ENCODE peak calls at places on chromosomes 12 and 14, in four cellular contexts. A is HepG2, N is GM12878, V is K562. O is an unnamed sample.
A peak's percentile ranks its signal among the peaks of the same experiment; 100 is the strongest.

GRCh38 chr14:102917469-102918211 is 4.8 kb upstream of the AMN start:
- DNase-seq in V (peak; percentile 56), A (peak; percentile 24), N (no peak), O (peak; percentile 47)

GRCh38 chr14:52871606-52872005 is 79.2 kb downstream of the FERMT2 start:
- DNase-seq in N (no peak), V (no peak), A (no peak), O (no peak)

GRCh38 chr12:93137656-93138612 is 208.8 kb upstream of the EEA1 start:
- DNase-seq in N (no peak), V (peak; percentile 21), A (no peak), O (no peak)

GRCh38 chr12:69105101-69105613 is 134.2 kb upstream of the CPSF6 start:
- DNase-seq in N (no peak), A (no peak), V (no peak), O (no peak)

GRCh38 chr14:90483551-90483950 is 86.7 kb downstream of the CALM1 start:
- DNase-seq in V (peak; percentile 15), A (no peak), N (no peak), O (peak; percentile 14)

GRCh38 chr14:40312296-40312695 is 880.1 kb upstream of the FBXO33 start:
- DNase-seq in A (no peak), V (no peak), N (no peak), O (no peak)

GRCh38 chr12:89414851-89415250 is 62.5 kb upstream of the DUSP6 start:
- DNase-seq in N (no peak), A (no peak), V (no peak), O (no peak)

GRCh38 chr14:102728509-102728908 is 48.7 kb upstream of the TRAF3 start:
- DNase-seq in V (no peak), N (no peak), A (no peak), O (no peak)

GRCh38 chr12:56632701-56633464 is 2.8 kb upstream of the BAZ2A start:
- DNase-seq in V (no peak), N (no peak), A (no peak), O (no peak)

GRCh38 chr12:2390850-2391390 is 338.1 kb downstream of the CACNA1C start:
- DNase-seq in V (no peak), N (no peak), A (no peak), O (no peak)

GRCh38 chr12:62581288-62582064 is 114.8 kb downstream of the MON2 start:
- DNase-seq in V (peak; percentile 15), A (peak; percentile 28), N (no peak), O (peak; percentile 58)

GRCh38 chr12:53055471-53056266 is 5.8 kb downstream of the TNS2 start:
- DNase-seq in N (no peak), V (no peak), A (no peak), O (no peak)

GRCh38 chr14:105019861-105020814 is 745 bp downstream of the CDCA4 start:
- DNase-seq in N (no peak), V (no peak), A (no peak), O (peak; percentile 55)

GRCh38 chr12:24561411-24561871 is 387.5 kb downstream of the BCAT1 start:
- DNase-seq in A (no peak), N (no peak), V (no peak), O (no peak)

DNA sequence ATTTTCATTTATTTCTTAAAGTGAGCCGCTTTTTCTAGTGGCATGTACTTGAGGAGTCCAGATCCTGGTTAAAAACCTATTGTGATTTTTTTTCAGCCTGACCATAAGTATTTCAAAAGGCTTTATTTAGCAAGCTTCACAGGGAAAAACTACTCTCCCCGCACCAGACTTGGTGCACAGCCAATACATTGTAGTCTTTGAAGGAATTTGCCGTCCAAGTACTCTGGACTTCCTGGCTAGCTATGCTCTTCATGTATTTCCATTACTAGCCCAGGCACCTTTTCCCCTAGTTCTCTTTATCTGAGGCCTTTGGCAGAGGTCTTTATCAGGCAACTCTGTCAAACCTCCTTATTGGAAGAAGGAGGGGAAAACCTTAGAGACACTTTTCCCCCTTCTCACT is 234.7 kb downstream of the CCDC91 start:
- DNase-seq in N (no peak), A (peak; percentile 22), V (no peak), O (peak; percentile 97)
- TF ChIP-seq MYC in N (no peak), A (no peak), V (no peak), O (no peak)

GRCh38 chr14:29235991-29236390 is 469.4 kb downstream of the FOXG1 start:
- DNase-seq in N (no peak), V (no peak), A (no peak), O (peak; percentile 17)
- H3K9ac ChIP-seq in N (no peak overlapping the region), V (no peak overlapping the region), A (no peak overlapping the region), O (peak overlapping the region; percentile 76)

GRCh38 chr14:31257244-31257553 is 49.6 kb upstream of the HECTD1 start:
- DNase-seq in N (no peak), V (no peak), A (no peak), O (no peak)

GRCh38 chr14:31263485-31264133 is 56.0 kb upstream of the HECTD1 start:
- DNase-seq in N (no peak), A (peak; percentile 91), V (no peak), O (peak; percentile 95)

GRCh38 chr14:31258427-31259039 is 50.9 kb upstream of the HECTD1 start:
- DNase-seq in A (no peak), V (no peak), N (no peak), O (no peak)

GRCh38 chr14:31261859-31262739 is 54.5 kb upstream of the HECTD1 start:
- DNase-seq in N (peak; percentile 37), V (no peak), A (peak; percentile 100), O (no peak)

GRCh38 chr14:31261523-31261858 is 53.9 kb upstream of the HECTD1 start:
- DNase-seq in V (no peak), N (no peak), A (no peak), O (no peak)
- H3K27ac ChIP-seq in V (no peak overlapping the region), N (peak overlapping the region; percentile 8), A (peak overlapping the region; percentile 89), O (no peak overlapping the region)

GRCh38 chr14:67734675-67735074 is 33.0 kb downstream of the RDH12 start:
- DNase-seq in A (no peak), V (no peak), N (no peak), O (peak; percentile 24)

GRCh38 chr14:67736771-67737170 is 35.1 kb downstream of the RDH12 start:
- DNase-seq in A (no peak), V (no peak), N (no peak), O (no peak)

GRCh38 chr14:67744057-67744456 is 42.4 kb downstream of the RDH12 start:
- DNase-seq in N (no peak), V (no peak), A (no peak), O (no peak)

GRCh38 chr14:67735361-67735921 is 33.8 kb downstream of the RDH12 start:
- DNase-seq in V (no peak), N (no peak), A (no peak), O (peak; percentile 58)

GRCh38 chr14:67738740-67739504 is 37.2 kb downstream of the RDH12 start:
- DNase-seq in N (no peak), A (peak; percentile 94), V (peak; percentile 41), O (no peak)
- TF ChIP-seq MYC in N (no peak), A (peak; percentile 56), V (no peak), O (no peak)

DNA sequence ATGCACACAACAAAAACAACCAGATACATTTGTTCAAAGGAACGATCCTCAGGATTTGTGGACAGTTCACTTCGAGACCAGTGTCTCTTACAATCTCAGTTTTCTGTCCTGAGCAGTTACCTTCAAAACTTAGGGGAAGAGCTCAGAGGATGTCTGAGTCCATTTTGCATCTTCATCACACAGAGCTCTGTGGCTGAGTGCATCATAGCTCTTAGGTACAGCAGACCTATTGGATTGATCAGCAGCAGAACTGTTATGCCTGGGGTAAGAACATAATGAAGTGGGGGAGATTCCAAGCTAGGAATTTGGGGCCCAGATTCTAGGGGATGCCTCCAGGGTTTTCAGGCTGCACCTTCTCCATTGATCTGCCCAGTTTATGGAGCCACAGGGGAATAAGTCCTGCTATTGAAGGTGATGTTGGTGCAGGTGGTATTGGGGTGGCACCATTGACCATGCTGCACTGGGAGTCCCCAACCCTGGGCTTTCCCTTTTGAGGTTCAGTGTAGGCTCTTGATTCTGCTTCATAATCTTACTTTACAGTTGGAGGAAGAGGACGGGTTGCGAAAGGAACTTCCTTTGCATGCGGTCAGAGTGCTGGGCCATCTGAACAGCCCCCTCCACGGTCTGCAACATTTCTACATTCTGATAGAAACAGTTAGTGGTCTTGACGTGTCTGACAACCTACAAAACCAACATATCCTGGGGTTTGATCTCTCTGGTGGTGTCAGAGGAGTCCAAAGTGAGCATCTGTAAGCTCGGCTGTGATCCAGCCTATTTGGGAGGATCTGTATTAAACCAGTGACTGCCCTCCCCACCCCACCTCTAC is 112.8 kb downstream of the CHST11 start:
- DNase-seq in A (no peak), V (no peak), N (peak; percentile 88), O (no peak)
- H3K9ac ChIP-seq in A (no peak overlapping the region), V (no peak overlapping the region), N (peak overlapping the region; percentile 65), O (no peak overlapping the region)

DNA sequence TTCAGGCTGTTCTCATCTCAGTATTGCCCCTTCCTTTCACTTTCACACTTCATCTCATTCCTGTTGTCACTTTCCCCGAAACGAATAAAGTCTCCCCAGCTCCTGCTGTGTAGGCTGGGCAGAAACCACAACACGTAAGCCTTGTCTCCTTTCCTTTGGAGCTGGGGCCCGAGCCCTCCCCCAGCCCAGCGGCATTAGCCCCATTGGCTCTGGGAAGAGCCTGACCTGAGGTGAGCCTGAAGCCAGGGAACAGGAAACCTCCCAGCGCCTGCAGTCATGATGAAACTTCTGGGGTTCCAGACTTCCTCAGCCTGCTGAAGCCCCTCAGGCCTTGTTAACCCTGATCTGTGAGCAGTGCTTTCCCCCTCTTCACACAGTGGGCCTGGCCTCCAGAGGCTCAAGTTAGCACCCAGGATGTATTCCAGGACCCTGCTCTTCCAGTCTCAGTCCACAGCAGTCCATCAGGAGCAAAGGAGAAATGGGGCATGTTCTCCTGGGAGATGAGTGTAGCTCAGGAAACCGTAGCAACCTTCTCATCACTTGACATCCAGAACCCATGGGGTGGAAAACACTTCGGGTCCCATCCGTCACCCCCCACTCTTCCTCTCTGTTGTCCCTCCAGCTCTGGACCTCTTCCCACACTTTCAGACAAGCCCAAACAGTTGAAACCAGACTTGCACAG is 21.8 kb downstream of the VASH1 start:
- DNase-seq in A (no peak), V (no peak), N (no peak), O (no peak)
- H3K27ac ChIP-seq in A (no peak overlapping the region), V (no peak overlapping the region), N (no peak overlapping the region), O (no peak overlapping the region)

GRCh38 chr12:109654357-109654756 is 59.3 kb upstream of the FAM222A start:
- DNase-seq in A (no peak), V (no peak), N (no peak), O (no peak)
- TF ChIP-seq MYC in A (no peak), V (no peak), N (no peak), O (no peak)

DNA sequence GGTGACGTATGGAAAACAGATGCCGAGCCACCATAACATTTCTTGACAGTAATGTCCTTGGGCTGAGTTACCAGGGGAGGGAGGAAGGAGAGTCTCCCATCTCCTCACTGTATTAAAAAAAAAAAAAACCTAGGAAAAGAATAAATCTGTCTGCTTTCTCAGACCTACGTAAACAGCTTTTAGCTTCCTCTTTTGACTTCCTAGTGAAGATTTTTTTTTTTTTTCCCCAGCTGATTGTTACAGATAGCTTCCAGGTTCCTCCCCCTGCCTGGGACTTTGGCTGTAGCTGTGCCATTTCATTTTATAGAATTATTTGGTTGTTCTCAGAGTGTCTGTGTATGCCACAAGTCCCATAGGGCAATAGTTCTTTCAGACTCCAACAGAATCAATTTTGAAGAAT is 23.0 kb upstream of the GNS start:
- DNase-seq in V (no peak), N (no peak), A (no peak), O (peak; percentile 76)
- H3K9ac ChIP-seq in V (no peak overlapping the region), N (no peak overlapping the region), A (no peak overlapping the region), O (peak overlapping the region; percentile 45)

O was measured in endothelial cell of umbilical vein.